ENCODE peak calls at places on chromosomes 13 and 19, in eight cellular contexts. One of them, this sample, is unnamed.

GRCh38 chr19:55538132-55538531 is 1.2 kb upstream of the SBK2 start:
- DNase-seq in astrocyte: no peak
- DNase-seq in kidney epithelial cell: no peak
- DNase-seq in transverse colon: no peak
- DNase-seq in CD8-positive, alpha-beta T cell: no peak
- DNase-seq in NB4: no peak
- DNase-seq in tibial nerve: no peak
- DNase-seq in PC-3: no peak
- DNase-seq in this sample: no peak

GRCh38 chr19:36169084-36169760 is 17.0 kb upstream of the COX7A1 start:
- DNase-seq in astrocyte: no peak
- DNase-seq in transverse colon: peak; percentile 57
- DNase-seq in kidney epithelial cell: no peak
- DNase-seq in NB4: no peak
- DNase-seq in CD8-positive, alpha-beta T cell: no peak
- DNase-seq in PC-3: no peak
- DNase-seq in tibial nerve: no peak
- DNase-seq in this sample: no peak

GRCh38 chr19:28289294-28290063 is 923.5 kb downstream of the UQCRFS1 start:
- DNase-seq in PC-3: no peak
- DNase-seq in kidney epithelial cell: no peak
- DNase-seq in tibial nerve: no peak
- DNase-seq in astrocyte: peak; percentile 73
- DNase-seq in transverse colon: peak; percentile 69
- DNase-seq in NB4: no peak
- DNase-seq in CD8-positive, alpha-beta T cell: no peak
- DNase-seq in this sample: no peak

GRCh38 chr13:74066937-74067336 is 67.3 kb downstream of the KLF12 start:
- DNase-seq in CD8-positive, alpha-beta T cell: no peak
- DNase-seq in kidney epithelial cell: no peak
- DNase-seq in PC-3: no peak
- DNase-seq in transverse colon: no peak
- DNase-seq in astrocyte: peak; percentile 41
- DNase-seq in NB4: no peak
- DNase-seq in tibial nerve: no peak
- DNase-seq in this sample: no peak

GRCh38 chr19:52094526-52094925 is 1.0 kb downstream of the ZNF841 start:
- DNase-seq in PC-3: no peak
- DNase-seq in tibial nerve: no peak
- DNase-seq in transverse colon: no peak
- DNase-seq in kidney epithelial cell: no peak
- DNase-seq in NB4: peak; percentile 42
- DNase-seq in CD8-positive, alpha-beta T cell: no peak
- DNase-seq in astrocyte: no peak
- DNase-seq in this sample: no peak

GRCh38 chr13:24038405-24038804 is 122.1 kb upstream of the SPATA13 start:
- DNase-seq in transverse colon: no peak
- DNase-seq in PC-3: peak; percentile 56
- DNase-seq in NB4: peak; percentile 48
- DNase-seq in astrocyte: peak; percentile 80
- DNase-seq in CD8-positive, alpha-beta T cell: no peak
- DNase-seq in tibial nerve: no peak
- DNase-seq in kidney epithelial cell: no peak
- DNase-seq in this sample: peak; percentile 33

GRCh38 chr19:6402834-6403608 is 10.1 kb upstream of the GTF2F1 start:
- DNase-seq in tibial nerve: no peak
- DNase-seq in CD8-positive, alpha-beta T cell: no peak
- DNase-seq in transverse colon: peak; percentile 84
- DNase-seq in PC-3: no peak
- DNase-seq in kidney epithelial cell: peak; percentile 12
- DNase-seq in NB4: no peak
- DNase-seq in astrocyte: peak; percentile 66
- DNase-seq in this sample: no peak

GRCh38 chr19:38617764-38618589 is at the start of gene MAP4K1:
- DNase-seq in PC-3: no peak
- DNase-seq in kidney epithelial cell: no peak
- DNase-seq in astrocyte: no peak
- DNase-seq in NB4: peak; percentile 92
- DNase-seq in transverse colon: peak; percentile 78
- DNase-seq in tibial nerve: no peak
- DNase-seq in CD8-positive, alpha-beta T cell: peak; percentile 72
- DNase-seq in this sample: peak; percentile 96

GRCh38 chr13:86051134-86052103 is 252.2 kb upstream of the SLITRK6 start:
- DNase-seq in PC-3: peak; percentile 73
- DNase-seq in transverse colon: peak; percentile 27
- DNase-seq in CD8-positive, alpha-beta T cell: no peak
- DNase-seq in astrocyte: no peak
- DNase-seq in tibial nerve: no peak
- DNase-seq in kidney epithelial cell: peak; percentile 28
- DNase-seq in NB4: no peak
- DNase-seq in this sample: no peak

GRCh38 chr13:31824705-31825512 is 85.6 kb downstream of the RXFP2 start:
- DNase-seq in PC-3: peak; percentile 19
- DNase-seq in CD8-positive, alpha-beta T cell: no peak
- DNase-seq in tibial nerve: no peak
- DNase-seq in astrocyte: peak; percentile 41
- DNase-seq in NB4: peak; percentile 51
- DNase-seq in kidney epithelial cell: no peak
- DNase-seq in transverse colon: no peak
- DNase-seq in this sample: peak; percentile 51

GRCh38 chr13:26020536-26021290 is 31.1 kb downstream of the SHISA2 start:
- DNase-seq in PC-3: no peak
- DNase-seq in transverse colon: no peak
- DNase-seq in kidney epithelial cell: no peak
- DNase-seq in astrocyte: no peak
- DNase-seq in CD8-positive, alpha-beta T cell: no peak
- DNase-seq in tibial nerve: no peak
- DNase-seq in NB4: no peak
- DNase-seq in this sample: no peak

GRCh38 chr13:99959127-99959529 is 12.4 kb downstream of the ZIC5 start:
- DNase-seq in CD8-positive, alpha-beta T cell: no peak
- DNase-seq in NB4: no peak
- DNase-seq in transverse colon: no peak
- DNase-seq in astrocyte: no peak
- DNase-seq in PC-3: no peak
- DNase-seq in kidney epithelial cell: no peak
- DNase-seq in tibial nerve: no peak
- DNase-seq in this sample: no peak

GRCh38 chr13:53137777-53138176 is 109.2 kb downstream of the OLFM4 start:
- DNase-seq in PC-3: peak; percentile 4
- DNase-seq in transverse colon: no peak
- DNase-seq in tibial nerve: peak; percentile 28
- DNase-seq in CD8-positive, alpha-beta T cell: no peak
- DNase-seq in kidney epithelial cell: no peak
- DNase-seq in NB4: peak; percentile 6
- DNase-seq in astrocyte: peak; percentile 19
- DNase-seq in this sample: no peak

GRCh38 chr13:24050292-24050711 is 110.2 kb upstream of the SPATA13 start:
- DNase-seq in NB4: no peak
- DNase-seq in PC-3: peak; percentile 84
- DNase-seq in tibial nerve: no peak
- DNase-seq in CD8-positive, alpha-beta T cell: no peak
- DNase-seq in kidney epithelial cell: no peak
- DNase-seq in astrocyte: peak; percentile 73
- DNase-seq in transverse colon: no peak
- DNase-seq in this sample: no peak

GRCh38 chr13:109156181-109156935 is 526.9 kb downstream of the MYO16 start:
- DNase-seq in transverse colon: no peak
- DNase-seq in PC-3: peak; percentile 88
- DNase-seq in astrocyte: peak; percentile 92
- DNase-seq in tibial nerve: no peak
- DNase-seq in kidney epithelial cell: peak; percentile 50
- DNase-seq in NB4: no peak
- DNase-seq in CD8-positive, alpha-beta T cell: no peak
- DNase-seq in this sample: no peak

GRCh38 chr13:111361046-111361872 is 40.8 kb downstream of the TEX29 start:
- DNase-seq in NB4: no peak
- DNase-seq in kidney epithelial cell: no peak
- DNase-seq in astrocyte: no peak
- DNase-seq in PC-3: no peak
- DNase-seq in transverse colon: no peak
- DNase-seq in tibial nerve: no peak
- DNase-seq in CD8-positive, alpha-beta T cell: no peak
- DNase-seq in this sample: no peak

GRCh38 chr19:41364546-41365391 is 820 bp upstream of the B9D2 start:
- DNase-seq in tibial nerve: no peak
- DNase-seq in NB4: peak; percentile 63
- DNase-seq in kidney epithelial cell: no peak
- DNase-seq in CD8-positive, alpha-beta T cell: no peak
- DNase-seq in astrocyte: no peak
- DNase-seq in transverse colon: no peak
- DNase-seq in PC-3: no peak
- DNase-seq in this sample: peak; percentile 42

GRCh38 chr13:113746143-113746525 is 12.9 kb upstream of the TMEM255B start:
- DNase-seq in CD8-positive, alpha-beta T cell: no peak
- DNase-seq in transverse colon: peak; percentile 52
- DNase-seq in NB4: peak; percentile 34
- DNase-seq in astrocyte: no peak
- DNase-seq in kidney epithelial cell: no peak
- DNase-seq in PC-3: no peak
- DNase-seq in tibial nerve: no peak
- DNase-seq in this sample: no peak

GRCh38 chr19:33496016-33496415 is 25.6 kb downstream of the PEPD start:
- DNase-seq in PC-3: no peak
- DNase-seq in CD8-positive, alpha-beta T cell: no peak
- DNase-seq in NB4: no peak
- DNase-seq in tibial nerve: no peak
- DNase-seq in transverse colon: no peak
- DNase-seq in kidney epithelial cell: no peak
- DNase-seq in astrocyte: no peak
- DNase-seq in this sample: no peak

GRCh38 chr13:64075543-64076271 is 2660.1 kb upstream of the PCDH20 start:
- DNase-seq in astrocyte: no peak
- DNase-seq in PC-3: no peak
- DNase-seq in NB4: no peak
- DNase-seq in tibial nerve: no peak
- DNase-seq in transverse colon: no peak
- DNase-seq in kidney epithelial cell: no peak
- DNase-seq in CD8-positive, alpha-beta T cell: no peak
- DNase-seq in this sample: peak; percentile 51

GRCh38 chr19:22527554-22527953 is 105.4 kb upstream of the ZNF98 start:
- DNase-seq in CD8-positive, alpha-beta T cell: no peak
- DNase-seq in NB4: no peak
- DNase-seq in PC-3: no peak
- DNase-seq in transverse colon: no peak
- DNase-seq in kidney epithelial cell: no peak
- DNase-seq in astrocyte: no peak
- DNase-seq in tibial nerve: no peak
- DNase-seq in this sample: no peak
- H3K4me3 ChIP-seq in CD8-positive, alpha-beta T cell: no peak overlapping the region
- H3K4me3 ChIP-seq in NB4: peak overlapping the region; percentile 65
- H3K4me3 ChIP-seq in PC-3: no peak overlapping the region
- H3K4me3 ChIP-seq in transverse colon: no peak overlapping the region
- H3K4me3 ChIP-seq in kidney epithelial cell: no peak overlapping the region
- H3K4me3 ChIP-seq in astrocyte: no peak overlapping the region
- H3K4me3 ChIP-seq in tibial nerve: no peak overlapping the region
- H3K4me3 ChIP-seq in this sample: no peak overlapping the region

DNA sequence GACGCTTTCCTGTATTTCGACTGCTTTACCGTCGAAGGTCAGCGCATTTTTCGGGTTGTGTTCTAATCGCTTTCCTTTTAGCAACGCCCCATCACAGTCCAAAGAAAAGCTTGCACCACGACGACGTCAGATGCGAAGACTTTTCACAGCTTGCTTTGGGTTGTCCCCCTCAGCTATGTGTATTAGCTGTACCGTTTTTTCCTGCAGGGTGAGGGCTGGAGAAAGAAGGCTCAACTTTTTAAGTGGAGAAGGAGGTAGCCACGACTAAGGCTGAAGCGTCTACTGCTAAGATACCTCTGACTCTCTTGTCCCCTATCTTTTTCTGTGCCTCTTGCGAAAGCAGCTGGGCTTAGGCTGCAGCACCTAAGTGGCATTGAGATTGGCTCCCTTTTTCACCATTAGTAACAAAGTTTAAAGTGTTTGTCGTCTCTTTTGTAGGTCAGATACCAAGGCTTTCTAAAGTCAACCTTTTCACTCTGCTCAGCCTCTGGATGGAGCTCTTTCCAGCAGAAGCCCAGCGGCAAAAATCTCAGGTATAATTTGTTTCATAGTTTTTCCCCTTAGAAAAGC is 793 bp downstream of the CDADC1 start:
- DNase-seq in kidney epithelial cell: no peak
- DNase-seq in CD8-positive, alpha-beta T cell: peak; percentile 3
- DNase-seq in astrocyte: peak; percentile 27
- DNase-seq in PC-3: peak; percentile 6
- DNase-seq in transverse colon: no peak
- DNase-seq in tibial nerve: no peak
- DNase-seq in NB4: no peak
- DNase-seq in this sample: peak; percentile 19
- TF ChIP-seq CTCF in kidney epithelial cell: peak; percentile 36
- TF ChIP-seq CTCF in CD8-positive, alpha-beta T cell: no peak
- TF ChIP-seq CTCF in astrocyte: peak; percentile 25
- TF ChIP-seq CTCF in PC-3: peak; percentile 40
- TF ChIP-seq CTCF in transverse colon: no peak
- TF ChIP-seq CTCF in tibial nerve: no peak
- TF ChIP-seq CTCF in NB4: peak; percentile 10
- TF ChIP-seq CTCF in this sample: no peak

DNA sequence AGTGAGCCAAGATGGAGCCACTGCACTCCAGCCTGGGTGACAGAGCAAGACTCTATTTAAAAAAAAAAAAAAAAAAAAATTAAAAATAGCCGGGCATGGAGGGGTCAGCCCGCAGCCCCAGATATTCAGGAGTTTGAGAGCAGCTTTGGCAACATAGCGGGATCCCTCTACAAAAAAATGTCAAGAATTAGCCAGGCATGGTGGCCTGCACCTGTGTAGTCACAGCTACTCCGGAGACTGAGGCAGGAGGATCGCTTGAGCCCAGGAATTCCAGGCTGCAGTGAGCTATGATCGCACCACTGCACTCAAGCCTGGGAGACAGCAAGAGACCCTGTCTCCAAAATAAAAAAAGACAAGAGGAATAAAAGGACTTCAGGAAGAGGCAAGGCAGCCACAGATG is 716 bp downstream of the AP1M2 start:
- DNase-seq in kidney epithelial cell: no peak
- DNase-seq in astrocyte: no peak
- DNase-seq in PC-3: no peak
- DNase-seq in CD8-positive, alpha-beta T cell: no peak
- DNase-seq in transverse colon: no peak
- DNase-seq in tibial nerve: no peak
- DNase-seq in NB4: no peak
- DNase-seq in this sample: no peak
- H3K4me3 ChIP-seq in kidney epithelial cell: no peak overlapping the region
- H3K4me3 ChIP-seq in astrocyte: no peak overlapping the region
- H3K4me3 ChIP-seq in PC-3: peak overlapping the region; percentile 82
- H3K4me3 ChIP-seq in CD8-positive, alpha-beta T cell: no peak overlapping the region
- H3K4me3 ChIP-seq in transverse colon: no peak overlapping the region
- H3K4me3 ChIP-seq in tibial nerve: no peak overlapping the region
- H3K4me3 ChIP-seq in NB4: no peak overlapping the region
- H3K4me3 ChIP-seq in this sample: no peak overlapping the region

DNA sequence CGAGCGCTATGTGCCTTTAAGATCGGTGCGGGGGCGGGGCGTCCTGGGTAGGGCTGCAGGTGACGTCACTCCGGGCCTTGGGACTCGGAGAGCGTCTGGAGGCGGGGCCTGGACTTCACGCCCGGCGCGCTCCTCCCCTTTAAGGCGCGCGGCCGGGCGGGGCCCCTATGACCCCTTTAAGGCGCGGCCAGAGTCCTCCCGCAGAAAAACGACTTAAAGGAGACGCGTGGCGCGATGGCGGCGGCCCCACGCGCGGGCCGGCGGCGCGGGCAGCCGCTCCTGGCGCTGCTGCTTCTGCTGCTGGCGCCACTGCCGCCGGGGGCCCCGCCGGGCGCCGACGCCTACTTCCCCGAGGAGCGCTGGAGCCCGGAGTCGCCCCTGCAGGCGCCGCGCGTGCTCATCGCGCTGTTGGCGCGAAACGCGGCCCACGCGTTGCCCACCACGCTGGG is at the start of gene COLGALT1:
- DNase-seq in kidney epithelial cell: peak; percentile 81
- DNase-seq in PC-3: peak; percentile 96
- DNase-seq in tibial nerve: peak; percentile 100
- DNase-seq in transverse colon: peak; percentile 100
- DNase-seq in CD8-positive, alpha-beta T cell: peak; percentile 99
- DNase-seq in NB4: peak; percentile 99
- DNase-seq in astrocyte: peak; percentile 82
- DNase-seq in this sample: peak; percentile 98
- TF ChIP-seq CTCF in kidney epithelial cell: no peak
- TF ChIP-seq CTCF in PC-3: no peak
- TF ChIP-seq CTCF in tibial nerve: no peak
- TF ChIP-seq CTCF in transverse colon: no peak
- TF ChIP-seq CTCF in CD8-positive, alpha-beta T cell: no peak
- TF ChIP-seq CTCF in NB4: no peak
- TF ChIP-seq CTCF in astrocyte: no peak
- TF ChIP-seq CTCF in this sample: no peak

This sample was measured in GM12865.